ENCODE peak calls at places on chromosomes 5 and 9, in nine cellular contexts. V is Kasumi-1; W is activated T-cell treated with anti-CD3 and anti-CD28 coated beads, Interleukin-2, amount 50 U/mL, for 72 hours; B is C1 segment of cervical spinal cord; K is mucosa of gallbladder; D is GM23248; I is cardiac septum; F is H54; N is lower leg skin. E is an unnamed sample.

GRCh38 chr9:98002808-98003207 is 19.7 kb downstream of the ANP32B start:
- DNase-seq in N (no peak), I (no peak), V (no peak), F (no peak), W (no peak), K (no peak), D (peak; percentile 25), B (no peak), E (no peak)

GRCh38 chr5:57432876-57433275 is 49.7 kb downstream of the ACTBL2 start:
- DNase-seq in K (no peak), W (no peak), N (no peak), F (no peak), B (no peak), D (no peak), I (no peak), V (no peak), E (peak; percentile 55)

GRCh38 chr5:168667301-168667859 is 88.2 kb upstream of the PANK3 start:
- DNase-seq in D (no peak), W (no peak), N (no peak), F (no peak), B (no peak), I (no peak), K (no peak), V (no peak), E (no peak)

GRCh38 chr5:93246093-93246855 is 334.7 kb downstream of the NR2F1-AS1 start:
- DNase-seq in F (no peak), D (peak; percentile 1), V (no peak), K (peak; percentile 32), I (no peak), B (no peak), W (no peak), N (no peak), E (peak; percentile 32)

GRCh38 chr9:116644099-116644688 is 42.9 kb upstream of the TRIM32 start:
- DNase-seq in W (no peak), V (no peak), D (peak; percentile 86), I (no peak), K (no peak), B (no peak), N (no peak), F (no peak), E (no peak)

GRCh38 chr5:33848554-33848953 is 43.2 kb downstream of the ADAMTS12 start:
- DNase-seq in I (no peak), W (no peak), B (no peak), V (no peak), F (no peak), D (no peak), K (no peak), N (no peak), E (no peak)

GRCh38 chr5:43305948-43306563 is 7.2 kb downstream of the HMGCS1 start:
- DNase-seq in V (peak; percentile 83), W (no peak), B (no peak), I (no peak), K (no peak), N (no peak), F (peak; percentile 30), D (peak; percentile 78), E (peak; percentile 91)

GRCh38 chr5:157520911-157521703 is 54.5 kb downstream of the ADAM19 start:
- DNase-seq in V (no peak), N (peak; percentile 83), I (peak; percentile 79), D (peak; percentile 83), W (no peak), B (no peak), K (no peak), F (no peak), E (no peak)

GRCh38 chr9:121559183-121559582 is 59.5 kb upstream of the GGTA1 start:
- DNase-seq in K (no peak), I (no peak), F (no peak), V (peak; percentile 45), W (no peak), D (peak; percentile 41), B (no peak), N (no peak), E (no peak)

GRCh38 chr9:95807326-95807947 is 68.1 kb upstream of the ERCC6L2 start:
- DNase-seq in I (no peak), V (no peak), N (no peak), F (no peak), D (no peak), K (peak; percentile 30), W (no peak), B (no peak), E (no peak)

GRCh38 chr9:75039006-75039405 is 10.9 kb upstream of the CARNMT1 start:
- DNase-seq in N (no peak), F (no peak), V (no peak), K (no peak), B (no peak), D (peak; percentile 89), W (no peak), I (no peak), E (no peak)

GRCh38 chr5:111548312-111548930 is 36.1 kb upstream of the STARD4 start:
- DNase-seq in N (no peak), B (no peak), D (no peak), W (no peak), V (no peak), K (no peak), I (no peak), F (no peak), E (no peak)

GRCh38 chr9:97557606-97558095 is 56.2 kb downstream of the TMOD1 start:
- DNase-seq in I (no peak), W (no peak), D (no peak), N (peak; percentile 93), V (no peak), B (peak; percentile 57), F (no peak), K (peak; percentile 54), E (no peak)

GRCh38 chr5:90379652-90380051 is 29.9 kb downstream of the CETN3 start:
- DNase-seq in W (no peak), D (no peak), K (no peak), V (no peak), F (no peak), B (no peak), I (no peak), N (no peak), E (no peak)

GRCh38 chr9:128575469-128575868 is 23.1 kb downstream of the SPTAN1 start:
- DNase-seq in F (no peak), D (peak; percentile 65), I (no peak), N (no peak), V (no peak), W (no peak), K (no peak), B (no peak), E (no peak)

GRCh38 chr9:80448996-80449395 is 877.2 kb downstream of the TLE4 start:
- DNase-seq in N (no peak), F (no peak), I (no peak), B (no peak), D (no peak), V (no peak), W (no peak), K (no peak), E (no peak)

GRCh38 chr9:134366223-134367031 is 40.2 kb downstream of the RXRA start:
- DNase-seq in W (no peak), D (peak; percentile 97), V (no peak), N (peak; percentile 98), I (peak; percentile 96), K (peak; percentile 93), B (peak; percentile 83), F (peak; percentile 97), E (peak; percentile 18)

GRCh38 chr9:131801811-131802210 is 61.9 kb upstream of the RAPGEF1 start:
- DNase-seq in V (no peak), K (no peak), D (no peak), F (no peak), N (no peak), W (no peak), B (no peak), I (no peak), E (no peak)

GRCh38 chr5:131466171-131466766 is 168.8 kb downstream of the RAPGEF6 start:
- DNase-seq in I (no peak), D (peak; percentile 89), V (no peak), K (no peak), F (peak; percentile 16), N (no peak), W (peak; percentile 10), B (no peak), E (no peak)

GRCh38 chr9:137974746-137975526 is 97.4 kb downstream of the CACNA1B start:
- DNase-seq in B (no peak), W (no peak), D (no peak), I (peak; percentile 63), N (peak; percentile 78), K (no peak), V (no peak), F (no peak), E (no peak)

GRCh38 chr5:140481758-140482157 is 65.7 kb upstream of the EIF4EBP3 start:
- DNase-seq in D (peak; percentile 76), B (no peak), K (no peak), N (no peak), F (no peak), W (no peak), V (no peak), I (no peak), E (no peak)

GRCh38 chr5:67792891-67793290 is 422.7 kb upstream of the PIK3R1 start:
- DNase-seq in V (no peak), K (no peak), I (no peak), F (no peak), B (no peak), N (no peak), D (peak; percentile 17), W (no peak), E (no peak)

GRCh38 chr5:10729320-10730133 is 31.5 kb downstream of the DAP start:
- DNase-seq in N (no peak), K (no peak), V (peak; percentile 89), W (no peak), F (no peak), D (no peak), I (no peak), B (no peak), E (no peak)

GRCh38 chr5:74122175-74122574 is 496.2 kb downstream of the ARHGEF28 start:
- DNase-seq in V (peak; percentile 9), W (no peak), N (no peak), K (no peak), D (no peak), I (no peak), B (no peak), F (no peak), E (no peak)

GRCh38 chr5:164097747-164098146 is 592.3 kb downstream of the MAT2B start:
- DNase-seq in K (no peak), W (no peak), I (no peak), N (no peak), F (no peak), V (no peak), B (no peak), D (no peak), E (no peak)

GRCh38 chr5:124662261-124662781 is 84.1 kb downstream of the ZNF608 start:
- DNase-seq in V (no peak), W (no peak), K (peak; percentile 79), N (no peak), B (no peak), D (no peak), I (no peak), F (no peak), E (no peak)

GRCh38 chr5:78647838-78648358 is 674 bp downstream of the LHFPL2 start:
- DNase-seq in B (peak; percentile 59), D (peak; percentile 81), V (no peak), N (peak; percentile 87), F (no peak), K (peak; percentile 54), I (no peak), W (no peak), E (no peak)

GRCh38 chr9:114884787-114885452 is 45.5 kb downstream of the TNFSF8 start:
- DNase-seq in K (peak; percentile 83), V (no peak), D (no peak), I (no peak), B (no peak), W (no peak), N (no peak), F (no peak), E (no peak)

GRCh38 chr5:152388610-152389009 is 16.5 kb downstream of the NMUR2 start:
- DNase-seq in V (no peak), K (no peak), I (no peak), D (no peak), B (no peak), N (no peak), F (no peak), W (no peak), E (no peak)

GRCh38 chr5:178589180-178590140 is 733 bp downstream of the COL23A1 start:
- DNase-seq in I (no peak), K (no peak), F (no peak), W (peak; percentile 22), N (no peak), D (peak; percentile 61), V (no peak), B (no peak), E (peak; percentile 34)

GRCh38 chr9:137710751-137711150 is 91.9 kb downstream of the EHMT1 start:
- DNase-seq in N (peak; percentile 68), K (no peak), F (no peak), I (no peak), V (no peak), W (no peak), D (no peak), B (no peak), E (no peak)